ENCODE peak calls at places on chromosomes 5 and 9, in eight cellular contexts. S is HuH-7; E is activated CD4-positive, alpha-beta T cell treated with anti-CD3 and anti-CD28 coated beads, Interleukin-2, amount 50 U/mL, for 48 hours; M is heart right ventricle; I is HCT116; F is EL; J is endodermal cell; B is GOT3. U is an unnamed sample.

GRCh38 chr5:129398279-129398678 is 61.8 kb upstream of the ADAMTS19 start:
- DNase-seq in S (no peak), E (no peak), M (no peak), I (no peak), F (no peak), J (no peak), B (no peak), U (no peak)

GRCh38 chr5:106303911-106304310 is 1366.8 kb downstream of the EFNA5 start:
- DNase-seq in S (no peak), E (no peak), M (no peak), I (no peak), F (no peak), J (no peak), B (no peak), U (no peak)

GRCh38 chr9:104743377-104743985 is 4.0 kb upstream of the NIPSNAP3A start:
- DNase-seq in S (peak; percentile 41), E (no peak), M (no peak), I (peak; percentile 51), F (peak; percentile 71), J (peak; percentile 58), B (no peak), U (no peak)

GRCh38 chr9:93119953-93120845 is 13.9 kb downstream of the NINJ1 start:
- DNase-seq in S (peak; percentile 55), E (no peak), M (peak; percentile 92), I (peak; percentile 83), F (peak; percentile 97), J (peak; percentile 76), B (peak; percentile 13), U (peak; percentile 86)

GRCh38 chr5:1749346-1750124 is 50.1 kb downstream of the MRPL36 start:
- DNase-seq in S (no peak), E (no peak), M (no peak), I (no peak), F (no peak), J (peak; percentile 26), B (no peak), U (no peak)

GRCh38 chr5:137583129-137583528 is 84.0 kb upstream of the SPOCK1 start:
- DNase-seq in S (no peak), E (no peak), M (no peak), I (no peak), F (no peak), J (no peak), B (no peak), U (no peak)

GRCh38 chr9:95788011-95788410 is 87.5 kb upstream of the ERCC6L2 start:
- DNase-seq in S (no peak), E (no peak), M (no peak), I (no peak), F (no peak), J (peak; percentile 78), B (no peak), U (no peak)

GRCh38 chr9:115520626-115521025 is 402.7 kb upstream of the TNC start:
- DNase-seq in S (no peak), E (no peak), M (no peak), I (no peak), F (no peak), J (no peak), B (no peak), U (no peak)

GRCh38 chr5:175663191-175664184 is 5.6 kb downstream of the HRH2 start:
- DNase-seq in S (no peak), E (no peak), M (peak; percentile 71), I (no peak), F (peak; percentile 8), J (no peak), B (no peak), U (no peak)

GRCh38 chr9:84500218-84500617 is 159.7 kb upstream of the SLC28A3 start:
- DNase-seq in S (no peak), E (no peak), M (no peak), I (no peak), F (no peak), J (no peak), B (no peak), U (no peak)

GRCh38 chr5:43362725-43363435 is 49.3 kb downstream of the CCL28 start:
- DNase-seq in S (no peak), E (no peak), M (no peak), I (no peak), F (no peak), J (no peak), B (no peak), U (no peak)

GRCh38 chr9:73038613-73039012 is 85.8 kb upstream of the ALDH1A1 start:
- DNase-seq in S (no peak), E (no peak), M (peak; percentile 9), I (no peak), F (peak; percentile 74), J (peak; percentile 50), B (no peak), U (peak; percentile 57)

GRCh38 chr9:90773593-90773992 is 28.0 kb upstream of the SYK start:
- DNase-seq in S (no peak), E (no peak), M (no peak), I (no peak), F (no peak), J (no peak), B (no peak), U (no peak)

U was measured in tibial nerve.